ENCODE peak calls at places on chromosomes 7 and 10, in four cellular contexts. S is dorsolateral prefrontal cortex, Q is pancreas, B is A549. M is an unnamed sample.
A peak's percentile ranks its signal among the peaks of the same experiment; 100 is the strongest.

GRCh38 chr10:43403911-43404674 is 4.9 kb downstream of the HNRNPF start:
- DNase-seq in S (no peak), Q (peak; percentile 26), B (no peak), M (peak; percentile 36)

GRCh38 chr10:28535846-28536245 is 2.9 kb downstream of the WAC start:
- DNase-seq in S (no peak), Q (no peak), B (no peak), M (no peak)

GRCh38 chr10:26361351-26361750 is 76.8 kb upstream of the APBB1IP start:
- DNase-seq in S (no peak), Q (no peak), B (no peak), M (no peak)

GRCh38 chr7:40922316-40922670 is 780.6 kb downstream of the INHBA start:
- DNase-seq in S (no peak), Q (no peak), B (no peak), M (no peak)

GRCh38 chr7:158431941-158432347 is 155.7 kb downstream of the PTPRN2 start:
- DNase-seq in S (no peak), Q (no peak), B (peak; percentile 98), M (no peak)

GRCh38 chr7:129213828-129214227 is 11.0 kb upstream of the AHCYL2 start:
- DNase-seq in S (no peak), Q (no peak), B (peak; percentile 54), M (no peak)

GRCh38 chr7:93973134-93973533 is 31.0 kb downstream of the BET1 start:
- DNase-seq in S (no peak), Q (no peak), B (no peak), M (no peak)

GRCh38 chr10:113552014-113552413 is 839 bp upstream of the HABP2 start:
- DNase-seq in S (no peak), Q (peak; percentile 68), B (no peak), M (no peak)

GRCh38 chr7:41996381-41997035 is 240.5 kb downstream of the GLI3 start:
- DNase-seq in S (no peak), Q (no peak), B (no peak), M (no peak)

GRCh38 chr10:3787816-3788215 is 2.8 kb upstream of the KLF6 start:
- DNase-seq in S (no peak), Q (no peak), B (no peak), M (no peak)

GRCh38 chr7:16695621-16696237 is 49.7 kb downstream of the BZW2 start:
- DNase-seq in S (no peak), Q (no peak), B (peak; percentile 80), M (peak; percentile 12)

GRCh38 chr7:94250984-94251383 is 143.7 kb upstream of the COL1A2 start:
- DNase-seq in S (no peak), Q (no peak), B (no peak), M (no peak)

GRCh38 chr7:51111256-51111655 is 205.4 kb downstream of the COBL start:
- DNase-seq in S (no peak), Q (no peak), B (no peak), M (no peak)

GRCh38 chr10:70358446-70358845 is 24.0 kb downstream of the LRRC20 start:
- DNase-seq in S (no peak), Q (no peak), B (no peak), M (no peak)

GRCh38 chr10:8577681-8578080 is 523.2 kb downstream of the GATA3 start:
- DNase-seq in S (no peak), Q (no peak), B (no peak), M (no peak)

GRCh38 chr7:4895766-4896165 is 12.2 kb upstream of the RADIL start:
- DNase-seq in S (no peak), Q (no peak), B (no peak), M (no peak)

GRCh38 chr7:39741942-39742623 is 118.7 kb downstream of the RALA start:
- DNase-seq in S (no peak), Q (peak; percentile 65), B (peak; percentile 75), M (peak; percentile 62)

GRCh38 chr7:75866497-75867389 is 12.1 kb upstream of the RHBDD2 start:
- DNase-seq in S (peak; percentile 69), Q (peak; percentile 62), B (peak; percentile 77), M (peak; percentile 67)

GRCh38 chr10:16280595-16280994 is 156.2 kb upstream of the PTER start:
- DNase-seq in S (peak; percentile 79), Q (no peak), B (no peak), M (no peak)

DNA sequence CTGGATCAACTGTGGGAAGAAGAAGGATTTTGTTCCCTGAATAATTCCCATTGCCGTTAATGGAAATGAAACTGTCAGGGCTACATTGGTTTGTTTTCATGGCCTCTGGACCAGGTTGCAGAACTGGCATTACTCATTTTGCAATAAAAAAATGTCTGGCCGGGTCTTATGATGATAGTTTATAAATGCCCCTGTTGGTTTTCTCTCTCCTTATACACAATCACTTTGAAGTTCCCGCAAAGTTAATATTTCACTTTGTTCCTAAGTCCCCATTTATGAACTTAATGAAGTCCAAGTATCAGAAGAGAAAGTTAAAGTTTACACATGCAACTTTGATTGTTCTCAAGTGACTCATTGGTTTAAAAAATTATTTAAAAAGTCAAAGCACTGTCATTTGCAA is 150.7 kb upstream of the PRR15 start:
- DNase-seq in S (no peak), Q (no peak), B (no peak), M (no peak)
- H3K27ac ChIP-seq in S (no peak overlapping the region), Q (no peak overlapping the region), B (no peak overlapping the region), M (no peak overlapping the region)

GRCh38 chr7:44448456-44448855 is 42.0 kb downstream of the NUDCD3 start:
- DNase-seq in S (no peak), Q (no peak), B (no peak), M (no peak)

GRCh38 chr7:44449531-44449930 is 40.9 kb downstream of the NUDCD3 start:
- DNase-seq in S (no peak), Q (no peak), B (no peak), M (no peak)

GRCh38 chr7:44447874-44448425 is 42.5 kb downstream of the NUDCD3 start:
- DNase-seq in S (no peak), Q (no peak), B (no peak), M (no peak)

GRCh38 chr7:44451123-44451522 is 39.3 kb downstream of the NUDCD3 start:
- DNase-seq in S (no peak), Q (no peak), B (no peak), M (no peak)

GRCh38 chr7:44448922-44449321 is 41.5 kb downstream of the NUDCD3 start:
- DNase-seq in S (no peak), Q (no peak), B (no peak), M (no peak)
- H3K4me3 ChIP-seq in S (no peak overlapping the region), Q (no peak overlapping the region), B (no peak overlapping the region), M (no peak overlapping the region)

GRCh38 chr10:79195091-79195923 is 126.5 kb downstream of the ZMIZ1 start:
- DNase-seq in S (peak; percentile 84), Q (peak; percentile 94), B (peak; percentile 88), M (peak; percentile 82)
- TF ChIP-seq CTCF in S (peak; percentile 99), Q (peak; percentile 99), B (peak; percentile 93), M (peak; percentile 85)

GRCh38 chr7:107170051-107170661 is 1.4 kb downstream of the HBP1 start:
- DNase-seq in S (no peak), Q (no peak), B (no peak), M (no peak)

GRCh38 chr7:107173191-107173590 is 4.4 kb downstream of the HBP1 start:
- DNase-seq in S (no peak), Q (no peak), B (no peak), M (no peak)

GRCh38 chr7:107171496-107171895 is 2.7 kb downstream of the HBP1 start:
- DNase-seq in S (no peak), Q (no peak), B (no peak), M (no peak)

GRCh38 chr7:107173691-107174406 is 5.0 kb downstream of the HBP1 start:
- DNase-seq in S (no peak), Q (no peak), B (no peak), M (no peak)

DNA sequence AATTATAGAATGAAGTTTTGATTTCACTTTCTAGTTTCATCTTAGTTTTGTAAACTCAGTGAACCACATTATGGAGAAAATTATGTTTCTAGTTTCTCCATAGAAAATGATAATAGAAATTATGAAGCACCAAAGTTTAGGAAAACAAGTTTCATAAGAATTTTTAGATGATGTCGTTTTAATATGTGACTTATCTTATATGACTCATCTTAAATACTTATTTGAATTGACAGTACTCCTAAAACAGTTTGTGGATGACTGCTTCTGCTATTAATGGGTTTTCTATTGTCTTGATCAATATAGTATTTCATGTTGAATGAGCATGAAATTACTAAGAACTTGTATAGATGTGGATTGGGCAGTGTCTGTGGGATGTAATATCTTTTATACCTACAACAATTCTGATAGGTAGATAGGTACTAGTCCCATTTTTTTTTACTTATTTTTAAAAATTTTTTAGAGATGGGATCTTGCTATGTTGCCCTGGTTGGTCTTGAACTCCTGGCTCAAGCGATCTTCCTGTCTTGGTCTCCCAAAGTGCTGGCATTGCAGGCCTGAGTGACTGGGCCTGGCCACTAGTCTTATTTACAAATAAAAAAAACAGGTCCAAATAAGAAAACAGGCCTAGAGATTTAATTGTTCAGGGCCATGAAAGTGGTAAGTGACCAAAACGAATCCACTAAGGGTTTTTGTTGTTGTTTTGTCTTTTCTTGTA is 3.7 kb downstream of the HBP1 start:
- DNase-seq in S (no peak), Q (no peak), B (no peak), M (no peak)
- H3K27ac ChIP-seq in S (peak overlapping the region; percentile 76), Q (no peak overlapping the region), B (no peak overlapping the region), M (no peak overlapping the region)

GRCh38 chr10:97263971-97264370 is 28.5 kb downstream of the ARHGAP19 start:
- DNase-seq in S (no peak), Q (no peak), B (no peak), M (no peak)
- H3K4me3 ChIP-seq in S (no peak overlapping the region), Q (no peak overlapping the region), B (no peak overlapping the region), M (no peak overlapping the region)

GRCh38 chr7:52826515-52826914 is 208.9 kb upstream of the POM121L12 start:
- DNase-seq in S (no peak), Q (no peak), B (no peak), M (no peak)

GRCh38 chr7:52825611-52826010 is 209.8 kb upstream of the POM121L12 start:
- DNase-seq in S (no peak), Q (no peak), B (no peak), M (no peak)

GRCh38 chr7:52831321-52831720 is 204.1 kb upstream of the POM121L12 start:
- DNase-seq in S (no peak), Q (no peak), B (no peak), M (no peak)
- TF ChIP-seq CTCF in S (no peak), Q (no peak), B (no peak), M (no peak)

GRCh38 chr10:9603972-9604371 is 1413.7 kb upstream of the CELF2 start:
- DNase-seq in S (no peak), Q (no peak), B (no peak), M (no peak)

GRCh38 chr10:9602930-9603459 is 1414.7 kb upstream of the CELF2 start:
- DNase-seq in S (no peak), Q (no peak), B (no peak), M (no peak)

GRCh38 chr10:9608592-9608991 is 1409.1 kb upstream of the CELF2 start:
- DNase-seq in S (no peak), Q (no peak), B (no peak), M (no peak)

GRCh38 chr10:9605231-9605630 is 1412.4 kb upstream of the CELF2 start:
- DNase-seq in S (no peak), Q (no peak), B (no peak), M (no peak)
- H3K27ac ChIP-seq in S (no peak overlapping the region), Q (no peak overlapping the region), B (no peak overlapping the region), M (no peak overlapping the region)

M was measured in HL-60.